ENCODE peak calls at places on chromosome 11, in four cellular contexts. K is H1, Q is WTC11, T is K562. O is an unnamed sample.

GRCh38 chr11:108221981-108222685 is at the start of gene NPAT:
- DNase-seq in K (no peak), Q (no peak), T (peak), O (no peak)

GRCh38 chr11:78379039-78379670 is 38.5 kb downstream of the GAB2 start:
- DNase-seq in K (no peak), Q (no peak), T (peak), O (no peak)

GRCh38 chr11:125075242-125075625 is 12.1 kb downstream of the SLC37A2 start:
- DNase-seq in K (no peak), Q (no peak), T (no peak), O (no peak)

GRCh38 chr11:12636871-12637410 is 37.3 kb upstream of the TEAD1 start:
- DNase-seq in K (no peak), Q (no peak), T (no peak), O (no peak)

GRCh38 chr11:71580057-71581003 is 2.3 kb downstream of the KRTAP5-11 start:
- DNase-seq in K (no peak), Q (peak), T (peak), O (peak)

GRCh38 chr11:126405906-126406305 is 50.4 kb downstream of the ST3GAL4 start:
- DNase-seq in K (no peak), Q (no peak), T (no peak), O (no peak)

GRCh38 chr11:44505591-44506054 is 59.8 kb upstream of the CD82 start:
- DNase-seq in K (no peak), Q (no peak), T (peak), O (no peak)

GRCh38 chr11:18416459-18416858 is 4.3 kb downstream of the LDHC start:
- DNase-seq in K (no peak), Q (no peak), T (no peak), O (no peak)

GRCh38 chr11:105132716-105133511 is 6.7 kb downstream of the CARD18 start:
- DNase-seq in K (no peak), Q (no peak), T (no peak), O (no peak)

GRCh38 chr11:63785823-63786222 is 17.2 kb upstream of the ZFTA start:
- DNase-seq in K (no peak), Q (no peak), T (no peak), O (no peak)

GRCh38 chr11:26878959-26879581 is 114.8 kb upstream of the FIBIN start:
- DNase-seq in K (no peak), Q (no peak), T (no peak), O (no peak)

GRCh38 chr11:70556884-70557741 is 158.8 kb downstream of the CTTN start:
- DNase-seq in K (no peak), Q (no peak), T (no peak), O (no peak)

GRCh38 chr11:78000193-78000592 is 5.7 kb upstream of the INTS4 start:
- DNase-seq in K (peak), Q (peak), T (peak), O (peak)

GRCh38 chr11:120525285-120526085 is 13.9 kb downstream of the GRIK4 start:
- DNase-seq in K (no peak), Q (no peak), T (no peak), O (no peak)

GRCh38 chr11:19259487-19260345 is 19.0 kb upstream of the E2F8 start:
- DNase-seq in K (peak), Q (peak), T (peak), O (peak)

GRCh38 chr11:60718524-60719316 is 5.8 kb upstream of the MS4A18 start:
- DNase-seq in K (no peak), Q (no peak), T (no peak), O (no peak)

DNA sequence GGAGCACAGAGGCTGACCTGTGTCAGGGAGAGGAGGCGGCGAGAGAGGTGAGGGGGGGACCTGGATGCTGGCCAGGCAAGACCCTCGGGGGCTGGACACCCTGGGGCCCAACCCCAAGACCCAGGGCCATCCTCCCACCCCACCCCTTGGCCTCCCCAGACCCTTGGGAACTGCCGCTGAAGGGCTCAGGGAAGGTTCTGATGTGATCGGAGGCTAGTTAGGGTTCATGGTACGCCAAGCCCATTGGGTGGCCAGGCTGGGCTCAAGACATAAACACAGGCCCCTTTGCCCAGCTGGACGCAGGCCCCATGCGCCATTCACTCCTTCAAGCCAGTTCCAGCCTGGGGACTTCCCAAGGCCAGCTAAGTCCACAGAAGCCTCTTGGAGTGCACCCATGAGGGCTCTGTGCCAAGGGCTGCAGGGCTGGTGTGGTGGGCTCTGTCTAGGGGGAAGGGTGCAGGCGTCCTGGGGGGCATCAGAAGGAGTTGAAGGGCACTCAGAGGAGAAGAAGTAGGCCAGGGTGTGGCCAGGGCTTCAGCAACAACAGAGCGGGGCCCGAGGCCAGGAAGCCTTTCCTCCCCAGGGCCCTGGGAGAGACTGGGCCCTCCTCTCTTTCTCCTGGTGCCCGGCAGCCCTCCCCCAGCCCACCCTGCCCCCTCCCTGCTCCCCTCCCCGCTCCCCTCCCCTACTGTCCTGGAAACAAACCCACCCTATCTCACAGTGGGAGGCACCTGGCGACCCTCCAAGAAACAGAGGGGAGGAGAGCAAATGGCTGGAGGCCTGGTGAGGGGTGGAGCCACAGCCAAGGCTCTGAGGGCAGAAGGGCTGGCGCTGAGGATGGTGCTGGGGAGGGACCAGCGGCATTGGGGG is 12.9 kb downstream of the TSPAN32 start:
- DNase-seq in K (no peak), Q (no peak), T (no peak), O (peak)
- TF ChIP-seq TEAD4 in K (no peak), Q (no peak), T (no peak), O (no peak)

GRCh38 chr11:6646040-6646439 is 9.6 kb downstream of the DCHS1 start:
- DNase-seq in K (no peak), Q (no peak), T (no peak), O (no peak)

GRCh38 chr11:6647836-6648235 is 7.8 kb downstream of the DCHS1 start:
- DNase-seq in K (no peak), Q (no peak), T (no peak), O (no peak)

GRCh38 chr11:6648505-6648904 is 7.1 kb downstream of the DCHS1 start:
- DNase-seq in K (no peak), Q (no peak), T (no peak), O (no peak)

GRCh38 chr11:6647282-6647679 is 8.3 kb downstream of the DCHS1 start:
- DNase-seq in K (no peak), Q (peak), T (no peak), O (peak)

GRCh38 chr11:6646631-6647281 is 8.9 kb downstream of the DCHS1 start:
- DNase-seq in K (no peak), Q (no peak), T (no peak), O (peak)
- TF ChIP-seq TEAD4 in K (no peak), Q (no peak), T (no peak), O (no peak)

GRCh38 chr11:9002920-9003572 is 755 bp downstream of the NRIP3 start:
- DNase-seq in K (no peak), Q (no peak), T (no peak), O (no peak)

GRCh38 chr11:9001736-9002135 is 2.1 kb downstream of the NRIP3 start:
- DNase-seq in K (no peak), Q (no peak), T (peak), O (no peak)

GRCh38 chr11:9005087-9005486 is 1.3 kb upstream of the NRIP3 start:
- DNase-seq in K (no peak), Q (no peak), T (no peak), O (no peak)

GRCh38 chr11:9004310-9004945 is 627 bp upstream of the NRIP3 start:
- DNase-seq in K (peak), Q (peak), T (no peak), O (no peak)

DNA sequence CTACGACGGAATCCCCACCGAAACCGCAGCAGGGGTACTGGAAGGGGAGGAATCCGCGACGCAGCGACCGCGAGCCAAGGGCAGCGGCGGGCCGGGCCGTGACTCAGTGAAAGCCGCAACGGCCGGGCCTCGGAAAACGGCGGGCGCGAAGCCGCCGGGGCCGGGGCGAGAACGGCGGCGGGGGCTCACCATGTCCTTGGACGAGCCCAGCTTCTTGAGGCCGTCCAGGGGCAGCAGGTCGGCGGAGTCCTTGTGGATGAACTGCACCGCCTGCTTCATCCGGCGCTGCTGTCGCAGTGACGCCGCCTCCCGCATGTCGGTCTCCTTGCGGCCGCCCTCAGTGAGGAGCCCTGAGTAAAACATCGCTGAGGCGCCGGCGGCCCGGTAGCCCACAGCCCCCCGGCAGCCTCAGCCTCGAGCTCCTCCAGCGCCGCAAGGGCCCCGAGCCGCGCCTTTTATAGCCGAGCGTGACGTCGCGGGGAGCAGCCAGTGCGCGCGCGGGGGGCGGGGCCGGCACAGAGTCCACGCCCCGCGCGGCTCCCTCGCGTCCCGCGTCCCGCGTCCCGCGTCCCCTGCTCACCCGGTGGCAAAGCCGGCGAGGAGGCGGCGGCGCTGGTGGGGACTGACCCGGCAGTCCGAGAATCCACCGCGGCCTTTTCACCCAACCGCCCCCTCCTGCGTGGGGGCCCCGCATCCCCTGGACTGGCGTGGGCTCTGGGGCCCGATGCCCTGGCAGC is at the start of gene NRIP3:
- DNase-seq in K (peak), Q (peak), T (peak), O (peak)
- TF ChIP-seq TEAD4 in K (no peak), Q (no peak), T (no peak), O (no peak)

GRCh38 chr11:130719516-130719915 is 196.8 kb downstream of the SNX19 start:
- DNase-seq in K (no peak), Q (no peak), T (no peak), O (no peak)
- TF ChIP-seq TEAD4 in K (no peak), Q (no peak), T (no peak), O (peak)

GRCh38 chr11:1307998-1308744 is 1.3 kb downstream of the TOLLIP start:
- DNase-seq in K (peak), Q (no peak), T (no peak), O (peak)
- TF ChIP-seq TEAD4 in K (no peak), Q (no peak), T (no peak), O (no peak)

GRCh38 chr11:57322881-57323467 is 1.8 kb downstream of the TNKS1BP1 start:
- DNase-seq in K (no peak), Q (no peak), T (no peak), O (no peak)
- TF ChIP-seq TEAD4 in K (no peak), Q (no peak), T (no peak), O (no peak)

GRCh38 chr11:21285104-21285503 is 615.7 kb downstream of the NELL1 start:
- DNase-seq in K (no peak), Q (no peak), T (no peak), O (peak)

GRCh38 chr11:21295508-21295907 is 626.1 kb downstream of the NELL1 start:
- DNase-seq in K (no peak), Q (no peak), T (no peak), O (no peak)

DNA sequence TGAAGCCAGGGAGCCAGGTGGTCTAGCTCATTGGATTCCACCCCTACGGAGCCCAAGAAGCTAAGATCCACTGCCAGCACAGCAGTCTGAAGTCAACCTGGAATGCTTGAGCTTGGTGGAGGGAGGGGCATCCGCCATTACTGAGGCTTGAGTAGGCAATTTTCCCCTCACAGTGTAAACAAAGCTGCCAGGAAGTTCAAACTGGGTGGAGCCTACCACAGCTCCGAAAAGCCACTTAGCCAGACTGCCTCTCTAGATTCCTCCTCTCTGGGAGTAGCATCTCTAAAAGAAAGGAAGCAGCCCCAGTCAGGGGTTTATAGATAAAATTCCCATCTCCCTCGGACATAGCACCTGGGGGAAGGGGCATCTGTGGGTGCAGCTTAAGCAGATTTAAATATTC is 620.3 kb downstream of the NELL1 start:
- DNase-seq in K (no peak), Q (peak), T (no peak), O (no peak)
- TF ChIP-seq TEAD4 in K (no peak), Q (no peak), T (no peak), O (no peak)

GRCh38 chr11:102798012-102798746 is at the start of gene MMP1:
- DNase-seq in K (no peak), Q (no peak), T (no peak), O (no peak)

GRCh38 chr11:102799656-102800339 is 1.8 kb upstream of the MMP1 start:
- DNase-seq in K (no peak), Q (no peak), T (no peak), O (no peak)

GRCh38 chr11:102802341-102802740 is 4.4 kb upstream of the MMP1 start:
- DNase-seq in K (no peak), Q (no peak), T (no peak), O (no peak)

GRCh38 chr11:102806296-102806695 is 8.3 kb upstream of the MMP1 start:
- DNase-seq in K (no peak), Q (no peak), T (no peak), O (no peak)

DNA sequence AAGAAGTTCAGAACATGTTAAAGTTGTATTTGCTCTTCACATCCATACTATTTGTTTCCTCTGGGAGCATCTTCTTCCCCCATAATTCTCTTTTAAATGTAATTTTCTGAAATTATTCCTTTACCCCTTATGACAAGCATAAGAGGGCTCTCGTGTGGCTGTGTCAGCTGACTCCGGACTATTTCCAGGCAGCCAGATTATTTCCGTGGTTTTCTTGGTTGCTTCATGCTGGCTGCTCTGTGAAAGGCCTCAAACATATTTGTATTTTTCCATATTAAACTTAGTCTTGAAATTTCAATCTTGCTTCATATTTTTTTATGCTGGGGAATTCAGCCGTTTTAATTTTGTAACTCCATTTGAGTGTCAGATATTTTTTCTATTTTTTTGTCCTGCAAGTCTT is 2.8 kb upstream of the MMP1 start:
- DNase-seq in K (no peak), Q (no peak), T (no peak), O (no peak)
- TF ChIP-seq TEAD4 in K (no peak), Q (no peak), T (no peak), O (no peak)

DNA sequence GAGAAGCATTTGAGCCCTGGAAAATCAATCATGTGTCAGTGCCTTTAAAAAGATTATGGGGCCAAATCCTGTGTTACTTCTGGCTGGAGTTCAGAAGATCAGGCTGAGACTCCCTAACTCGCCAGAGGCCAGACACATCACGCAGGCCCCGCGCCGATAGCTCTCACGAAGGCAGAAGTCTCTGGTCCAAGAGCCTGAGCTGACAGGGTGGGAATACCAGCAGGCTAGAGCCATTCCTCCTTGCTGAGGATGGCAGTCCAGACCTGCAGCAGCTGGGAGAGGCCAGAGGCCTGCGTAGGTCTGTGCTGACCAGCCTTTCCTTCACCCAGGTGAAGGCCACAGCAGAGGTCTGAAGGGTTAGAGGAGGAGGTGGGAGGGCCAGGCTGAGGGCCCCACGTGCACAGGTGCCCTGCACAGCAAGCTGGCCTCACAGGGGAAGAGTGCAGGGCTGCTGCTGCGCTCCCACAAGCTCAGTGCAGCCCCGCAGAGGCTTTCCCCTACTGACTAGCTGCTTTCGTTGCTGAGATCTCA is 52.9 kb downstream of the ST14 start:
- DNase-seq in K (peak), Q (peak), T (no peak), O (peak)
- TF ChIP-seq TEAD4 in K (no peak), Q (no peak), T (no peak), O (no peak)

GRCh38 chr11:73983764-73984543 is 1.3 kb upstream of the UCP2 start:
- DNase-seq in K (no peak), Q (no peak), T (no peak), O (peak)
- TF ChIP-seq TEAD4 in K (no peak), Q (no peak), T (no peak), O (no peak)

O was measured in SK-N-SH.